ENCODE peak calls at places on chromosome 15, in ten cellular contexts. I is activated naive CD8-positive, alpha-beta T cell treated with anti-CD3 and anti-CD28 coated beads, Interleukin-2, amount 50 U/mL, for 16 hours; L is stimulated activated CD8-positive, alpha-beta memory T cell treated with anti-CD3 and anti-CD28 coated beads, Interleukin-7, amount 100 ng/mL, for 1 hour; W is SK-MEL-5; D is nucleus accumbens; H is RWPE1; B is NCI-H146; X is nephron progenitor cell; O is DMS153; Q is stimulated activated CD4-positive, alpha-beta T cell treated with anti-CD3 and anti-CD28 coated beads, Interleukin-1b, Interleukin-23, amount 100 ng/mL, for 48 hours. T is an unnamed sample.
A peak's percentile ranks its signal among the peaks of the same experiment; 100 is the strongest.

GRCh38 chr15:95567686-95568085 is 762.8 kb upstream of the NR2F2 start:
- DNase-seq in H (no peak), B (no peak), L (no peak), Q (no peak), D (no peak), O (no peak), I (no peak), W (no peak), X (no peak), T (no peak)

GRCh38 chr15:48936666-48937065 is 27.1 kb downstream of the SHC4 start:
- DNase-seq in L (no peak), I (no peak), Q (no peak), D (no peak), B (no peak), W (peak; percentile 50), H (no peak), X (no peak), O (no peak), T (no peak)

GRCh38 chr15:59443341-59444081 is 5.5 kb downstream of the FAM81A start:
- DNase-seq in B (no peak), O (no peak), H (no peak), X (no peak), W (no peak), Q (no peak), L (no peak), D (no peak), I (no peak), T (no peak)

GRCh38 chr15:42725331-42725903 is 11.5 kb downstream of the CDAN1 start:
- DNase-seq in H (no peak), O (no peak), X (no peak), B (no peak), D (no peak), L (no peak), I (no peak), Q (no peak), W (no peak), T (no peak)

GRCh38 chr15:65355173-65355982 is 22.4 kb downstream of the IGDCC3 start:
- DNase-seq in O (no peak), Q (no peak), I (no peak), L (no peak), X (peak; percentile 66), B (peak; percentile 31), H (no peak), W (no peak), D (peak; percentile 24), T (peak; percentile 67)

GRCh38 chr15:66783327-66784124 is 81.5 kb downstream of the SMAD6 start:
- DNase-seq in X (no peak), H (no peak), I (no peak), W (no peak), L (no peak), O (no peak), B (no peak), D (no peak), Q (no peak), T (no peak)

GRCh38 chr15:90829942-90830440 is 38.4 kb upstream of the FURIN start:
- DNase-seq in B (no peak), D (no peak), W (no peak), X (no peak), I (no peak), L (no peak), H (no peak), Q (peak; percentile 86), O (no peak), T (no peak)

GRCh38 chr15:99095626-99096025 is 9.3 kb upstream of the SYNM start:
- DNase-seq in B (no peak), Q (no peak), L (no peak), X (no peak), I (no peak), O (no peak), H (no peak), D (no peak), W (no peak), T (peak; percentile 23)

GRCh38 chr15:39232512-39232911 is 348.4 kb upstream of the THBS1 start:
- DNase-seq in Q (no peak), L (no peak), W (no peak), I (no peak), O (no peak), H (peak; percentile 86), X (no peak), D (no peak), B (no peak), T (no peak)

GRCh38 chr15:64571857-64572291 is 111.5 kb downstream of the ZNF609 start:
- DNase-seq in I (no peak), D (no peak), O (no peak), B (no peak), H (peak; percentile 5), L (no peak), X (no peak), W (no peak), Q (no peak), T (no peak)

GRCh38 chr15:89018235-89018634 is 70.0 kb upstream of the ABHD2 start:
- DNase-seq in I (no peak), H (no peak), X (peak; percentile 27), Q (no peak), O (no peak), L (no peak), D (no peak), B (no peak), W (no peak), T (no peak)

GRCh38 chr15:41790756-41791546 is 16.7 kb downstream of the MAPKBP1 start:
- DNase-seq in B (no peak), L (no peak), O (peak; percentile 26), I (no peak), W (no peak), D (no peak), Q (no peak), X (no peak), H (peak; percentile 71), T (peak; percentile 6)

GRCh38 chr15:51620647-51621046 is 1.9 kb downstream of the DMXL2 start:
- DNase-seq in D (no peak), W (no peak), I (no peak), X (no peak), O (no peak), Q (no peak), L (no peak), H (no peak), B (peak; percentile 7), T (peak; percentile 9)

GRCh38 chr15:38961886-38962285 is 397.3 kb upstream of the RASGRP1 start:
- DNase-seq in L (no peak), D (no peak), W (no peak), H (no peak), I (no peak), O (no peak), Q (no peak), B (no peak), X (no peak), T (no peak)

GRCh38 chr15:83716605-83717004 is 62.7 kb downstream of the ADAMTSL3 start:
- DNase-seq in I (no peak), H (no peak), B (no peak), D (no peak), O (no peak), Q (no peak), W (no peak), X (no peak), L (no peak), T (no peak)

T was measured in NCI-H1417.